ENCODE peak calls at places on chromosomes 12 and 14, in seven cellular contexts. W is spleen; O is HT-29; A is activated CD4-positive, alpha-beta memory T cell treated with anti-CD3 and anti-CD28 coated beads, Interleukin-2, amount 10 ng/mL, durations not matched to agents 7 days and 5 days; C is GDM1; U is activated CD4-positive, alpha-beta T cell treated with anti-CD3 and anti-CD28 coated beads, Interleukin-2, amount 50 U/mL, for 24 hours; H is GM19239. Y is an unnamed sample.

GRCh38 chr12:51855586-51856428 is 7.3 kb upstream of the FIGNL2 start:
- DNase-seq in W (no peak), O (no peak), A (no peak), C (no peak), U (no peak), H (no peak), Y (no peak)

GRCh38 chr12:57657744-57658143 is 24.7 kb upstream of the B4GALNT1 start:
- DNase-seq in W (no peak), O (peak), A (no peak), C (no peak), U (no peak), H (no peak), Y (no peak)

GRCh38 chr14:30621354-30621953 is 665 bp upstream of the SCFD1 start:
- DNase-seq in W (peak), O (peak), A (peak), C (no peak), U (no peak), H (no peak), Y (no peak)

GRCh38 chr12:105523164-105524057 is 192.9 kb downstream of the C12orf75 start:
- DNase-seq in W (no peak), O (no peak), A (no peak), C (no peak), U (no peak), H (no peak), Y (no peak)

GRCh38 chr14:91889477-91890211 is 22.3 kb upstream of the TC2N start:
- DNase-seq in W (no peak), O (no peak), A (no peak), C (no peak), U (no peak), H (no peak), Y (no peak)

GRCh38 chr14:64510825-64511679 is 6.5 kb downstream of the ZBTB1 start:
- DNase-seq in W (no peak), O (peak), A (peak), C (peak), U (no peak), H (no peak), Y (no peak)

GRCh38 chr14:22433059-22433458 is 156.0 kb downstream of the DAD1 start:
- DNase-seq in W (no peak), O (no peak), A (no peak), C (no peak), U (no peak), H (no peak), Y (no peak)

GRCh38 chr14:103398427-103399195 is 13.4 kb downstream of the MARK3 start:
- DNase-seq in W (no peak), O (no peak), A (no peak), C (no peak), U (no peak), H (no peak), Y (no peak)

GRCh38 chr12:50203691-50204090 is 36.5 kb upstream of the CERS5 start:
- DNase-seq in W (no peak), O (no peak), A (no peak), C (no peak), U (no peak), H (no peak), Y (no peak)

GRCh38 chr12:57110189-57111045 is 745 bp downstream of the STAT6 start:
- DNase-seq in W (peak), O (peak), A (peak), C (peak), U (peak), H (peak), Y (no peak)

GRCh38 chr14:25411933-25412757 is 362.2 kb upstream of the STXBP6 start:
- DNase-seq in W (no peak), O (peak), A (no peak), C (no peak), U (no peak), H (no peak), Y (no peak)

GRCh38 chr12:43737646-43738045 is 20.9 kb downstream of the PUS7L start:
- DNase-seq in W (no peak), O (no peak), A (no peak), C (no peak), U (no peak), H (no peak), Y (no peak)

GRCh38 chr14:71709076-71709475 is 223.2 kb upstream of the RGS6 start:
- DNase-seq in W (no peak), O (no peak), A (no peak), C (no peak), U (no peak), H (no peak), Y (no peak)

GRCh38 chr12:8899835-8900234 is 14.5 kb upstream of the PHC1 start:
- DNase-seq in W (no peak), O (no peak), A (no peak), C (peak), U (no peak), H (no peak), Y (no peak)

GRCh38 chr12:10184261-10184843 is 5.5 kb downstream of the TMEM52B start:
- DNase-seq in W (no peak), O (no peak), A (no peak), C (no peak), U (no peak), H (no peak), Y (no peak)

GRCh38 chr12:80262372-80263170 is 163.2 kb downstream of the OTOGL start:
- DNase-seq in W (no peak), O (no peak), A (no peak), C (no peak), U (no peak), H (no peak), Y (no peak)

GRCh38 chr12:63362801-63363200 is 211.8 kb upstream of the AVPR1A start:
- DNase-seq in W (no peak), O (peak), A (no peak), C (no peak), U (no peak), H (no peak), Y (no peak)

GRCh38 chr12:109868182-109869051 is 11.9 kb downstream of the GLTP start:
- DNase-seq in W (no peak), O (no peak), A (no peak), C (no peak), U (no peak), H (no peak), Y (no peak)

GRCh38 chr12:106248177-106248848 is 493 bp upstream of the CKAP4 start:
- DNase-seq in W (no peak), O (peak), A (no peak), C (no peak), U (no peak), H (peak), Y (no peak)

GRCh38 chr12:121958521-121959240 is 40.3 kb downstream of the CFAP251 start:
- DNase-seq in W (no peak), O (no peak), A (no peak), C (no peak), U (no peak), H (no peak), Y (no peak)

GRCh38 chr12:62270384-62270783 is 10.2 kb downstream of the USP15 start:
- DNase-seq in W (no peak), O (no peak), A (no peak), C (no peak), U (no peak), H (no peak), Y (no peak)

GRCh38 chr14:91058017-91058675 is 2.3 kb downstream of the RPS6KA5 start:
- DNase-seq in W (no peak), O (peak), A (no peak), C (no peak), U (no peak), H (no peak), Y (no peak)

GRCh38 chr12:6215120-6215807 is 15.1 kb downstream of the CD9 start:
- DNase-seq in W (no peak), O (peak), A (no peak), C (no peak), U (no peak), H (no peak), Y (no peak)

GRCh38 chr12:103966736-103967135 is 1.1 kb downstream of the TDG start:
- DNase-seq in W (no peak), O (no peak), A (no peak), C (no peak), U (no peak), H (no peak), Y (no peak)

GRCh38 chr14:80609055-80609454 is 332.5 kb downstream of the CEP128 start:
- DNase-seq in W (no peak), O (no peak), A (no peak), C (no peak), U (no peak), H (no peak), Y (no peak)

GRCh38 chr12:116466536-116466935 is 92.6 kb upstream of the MAP1LC3B2 start:
- DNase-seq in W (peak), O (no peak), A (no peak), C (no peak), U (no peak), H (no peak), Y (no peak)

GRCh38 chr12:111757361-111758119 is 9.2 kb upstream of the ALDH2 start:
- DNase-seq in W (no peak), O (no peak), A (no peak), C (peak), U (no peak), H (peak), Y (no peak)

GRCh38 chr14:50173891-50174290 is 57.5 kb downstream of the SOS2 start:
- DNase-seq in W (no peak), O (no peak), A (no peak), C (no peak), U (no peak), H (no peak), Y (no peak)

GRCh38 chr14:21072102-21072501 is 2.0 kb downstream of the ARHGEF40 start:
- DNase-seq in W (no peak), O (no peak), A (no peak), C (peak), U (no peak), H (no peak), Y (no peak)

GRCh38 chr12:52074656-52075408 is 4.7 kb upstream of the SMIM41 start:
- DNase-seq in W (peak), O (no peak), A (no peak), C (no peak), U (no peak), H (no peak), Y (no peak)

GRCh38 chr12:6977653-6978052 is 6.9 kb downstream of the EMG1 start:
- DNase-seq in W (no peak), O (no peak), A (no peak), C (no peak), U (no peak), H (no peak), Y (no peak)

GRCh38 chr14:100025111-100025510 is 40.1 kb upstream of the EVL start:
- DNase-seq in W (no peak), O (peak), A (peak), C (peak), U (no peak), H (no peak), Y (no peak)

GRCh38 chr12:106195638-106196037 is 52.2 kb downstream of the CKAP4 start:
- DNase-seq in W (peak), O (no peak), A (no peak), C (no peak), U (no peak), H (no peak), Y (no peak)

GRCh38 chr14:35883677-35884293 is 57.6 kb downstream of the BRMS1L start:
- DNase-seq in W (no peak), O (peak), A (no peak), C (no peak), U (no peak), H (no peak), Y (peak)

GRCh38 chr14:89284368-89285058 is 132.5 kb downstream of the FOXN3 start:
- DNase-seq in W (no peak), O (no peak), A (no peak), C (no peak), U (no peak), H (no peak), Y (no peak)

GRCh38 chr14:92644166-92644565 is 104.3 kb downstream of the LGMN start:
- DNase-seq in W (peak), O (peak), A (no peak), C (no peak), U (no peak), H (no peak), Y (no peak)